ENCODE peak calls at places on chromosomes 7 and 10, in four cellular contexts. One of them, this sample, is unnamed.

GRCh38 chr7:94829987-94830386 is 77.4 kb upstream of the PPP1R9A start:
- DNase-seq in EH: no peak
- DNase-seq in erythroblast: no peak
- DNase-seq in Jurkat, Clone E6-1: no peak
- DNase-seq in this sample: no peak

GRCh38 chr7:85324145-85324799 is 137.4 kb upstream of the SEMA3D start:
- DNase-seq in Jurkat, Clone E6-1: no peak
- DNase-seq in EH: no peak
- DNase-seq in erythroblast: peak
- DNase-seq in this sample: no peak

GRCh38 chr7:108323305-108323832 is 132.9 kb downstream of the NRCAM start:
- DNase-seq in Jurkat, Clone E6-1: no peak
- DNase-seq in erythroblast: no peak
- DNase-seq in EH: no peak
- DNase-seq in this sample: no peak

GRCh38 chr10:52615349-52615748 is 157.2 kb downstream of the MBL2 start:
- DNase-seq in erythroblast: no peak
- DNase-seq in Jurkat, Clone E6-1: no peak
- DNase-seq in EH: peak
- DNase-seq in this sample: no peak

GRCh38 chr7:141157138-141157765 is 83.4 kb downstream of the TMEM178B start:
- DNase-seq in EH: no peak
- DNase-seq in Jurkat, Clone E6-1: no peak
- DNase-seq in erythroblast: no peak
- DNase-seq in this sample: no peak

GRCh38 chr10:59234194-59234593 is 57.8 kb downstream of the PHYHIPL start:
- DNase-seq in Jurkat, Clone E6-1: no peak
- DNase-seq in erythroblast: no peak
- DNase-seq in EH: no peak
- DNase-seq in this sample: peak

GRCh38 chr7:75740846-75741497 is 2.2 kb upstream of the HIP1 start:
- DNase-seq in Jurkat, Clone E6-1: no peak
- DNase-seq in erythroblast: no peak
- DNase-seq in EH: no peak
- DNase-seq in this sample: no peak

GRCh38 chr7:132881317-132881716 is 200.6 kb downstream of the CHCHD3 start:
- DNase-seq in erythroblast: no peak
- DNase-seq in Jurkat, Clone E6-1: no peak
- DNase-seq in EH: no peak
- DNase-seq in this sample: no peak

GRCh38 chr7:147700702-147701101 is 889.9 kb upstream of the C7orf33 start:
- DNase-seq in Jurkat, Clone E6-1: no peak
- DNase-seq in erythroblast: no peak
- DNase-seq in EH: no peak
- DNase-seq in this sample: no peak

GRCh38 chr7:151895695-151896485 is 19.0 kb upstream of the PRKAG2 start:
- DNase-seq in erythroblast: no peak
- DNase-seq in Jurkat, Clone E6-1: no peak
- DNase-seq in EH: no peak
- DNase-seq in this sample: no peak

GRCh38 chr7:132049462-132050304 is 493.3 kb upstream of the PODXL start:
- DNase-seq in erythroblast: peak
- DNase-seq in Jurkat, Clone E6-1: peak
- DNase-seq in EH: peak
- DNase-seq in this sample: peak

This sample was measured in LHCN-M2.